ENCODE peak calls at places on chromosomes 2 and 18, in ten cellular contexts. L is breast epithelium, N is lower leg skin, M is transverse colon, E is H1, G is upper lobe of left lung, R is H54, Y is GM12891, U is HepG2, D is body of pancreas. O is an unnamed sample.

GRCh38 chr2:135820003-135820618 is 16.9 kb downstream of the LCT start:
- DNase-seq in N (no peak), E (no peak), L (no peak), M (no peak), Y (peak; percentile 45), D (no peak), R (peak; percentile 21), U (no peak), G (no peak), O (no peak)

GRCh38 chr18:69455120-69455519 is 54.4 kb downstream of the DOK6 start:
- DNase-seq in E (no peak), G (no peak), Y (no peak), L (no peak), N (no peak), M (no peak), D (no peak), R (no peak), U (no peak), O (no peak)

GRCh38 chr2:12658287-12658945 is 58.3 kb upstream of the TRIB2 start:
- DNase-seq in L (no peak), E (no peak), G (no peak), N (no peak), D (no peak), M (no peak), R (no peak), Y (no peak), U (no peak), O (no peak)

GRCh38 chr2:41736105-41736567 is 311.7 kb upstream of the PKDCC start:
- DNase-seq in L (no peak), G (no peak), D (no peak), N (no peak), M (no peak), E (no peak), Y (no peak), R (no peak), U (no peak), O (no peak)

GRCh38 chr2:98734823-98735260 is 3.9 kb upstream of the MGAT4A start:
- DNase-seq in L (no peak), D (no peak), Y (no peak), E (no peak), G (no peak), U (peak; percentile 95), M (no peak), R (no peak), N (no peak), O (peak; percentile 82)

GRCh38 chr2:147925886-147926285 is 81.1 kb downstream of the ACVR2A start:
- DNase-seq in E (no peak), L (no peak), N (no peak), U (no peak), R (no peak), Y (no peak), G (no peak), D (peak; percentile 20), M (no peak), O (no peak)

GRCh38 chr18:76844742-76845477 is 22.6 kb downstream of the ZNF236 start:
- DNase-seq in R (no peak), L (no peak), Y (no peak), D (no peak), U (peak; percentile 48), M (no peak), E (no peak), N (no peak), G (no peak), O (no peak)

GRCh38 chr18:78503129-78503528 is 476.5 kb upstream of the SALL3 start:
- DNase-seq in D (no peak), U (no peak), R (no peak), G (no peak), E (no peak), N (no peak), L (no peak), Y (no peak), M (no peak), O (no peak)

GRCh38 chr18:9922592-9923308 is 8.9 kb downstream of the VAPA start:
- DNase-seq in D (no peak), R (no peak), G (no peak), N (no peak), M (no peak), E (no peak), U (no peak), L (no peak), Y (no peak), O (no peak)
- TF ChIP-seq POLR2A in D (no peak), R (no peak), G (no peak), N (no peak), M (no peak), E (no peak), U (no peak), L (no peak), Y (no peak), O (no peak)

GRCh38 chr18:75209129-75209951 is at the start of gene PTGR3:
- DNase-seq in M (peak; percentile 87), R (peak; percentile 44), L (peak; percentile 86), D (peak; percentile 91), E (peak; percentile 76), U (peak; percentile 86), G (peak; percentile 95), N (peak; percentile 84), Y (peak; percentile 65), O (peak; percentile 86)

GRCh38 chr18:75209952-75210261 is 690 bp upstream of the TSHZ1 start:
- DNase-seq in L (no peak), R (no peak), Y (no peak), G (no peak), D (no peak), N (no peak), U (no peak), M (no peak), E (no peak), O (peak; percentile 76)

GRCh38 chr18:75208055-75208835 is 694 bp downstream of the PTGR3 start:
- DNase-seq in U (peak; percentile 18), Y (no peak), D (peak; percentile 61), M (peak; percentile 64), N (peak; percentile 53), E (peak; percentile 62), L (no peak), R (no peak), G (peak; percentile 92), O (peak; percentile 82)

GRCh38 chr18:75207298-75208054 is 1.5 kb downstream of the PTGR3 start:
- DNase-seq in E (no peak), G (no peak), D (no peak), R (no peak), L (no peak), U (peak; percentile 44), N (no peak), M (peak; percentile 47), Y (no peak), O (no peak)

DNA sequence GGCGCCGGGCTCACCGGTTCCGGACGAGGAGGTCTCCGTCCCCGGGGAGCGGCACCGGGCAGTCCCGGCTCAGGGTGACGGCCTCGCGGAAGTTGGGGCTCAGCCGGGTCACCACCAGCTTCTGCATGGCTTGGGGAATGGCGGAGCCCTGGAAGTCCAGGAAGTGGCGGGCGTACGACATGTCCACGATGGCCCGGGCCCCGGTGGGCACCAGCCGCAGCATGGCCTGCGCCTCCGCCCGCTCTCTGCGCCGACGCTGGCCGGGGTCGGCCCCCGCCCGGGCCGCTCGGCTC is 157 bp downstream of the PTGR3 start:
- DNase-seq in L (no peak), U (no peak), E (peak; percentile 64), M (no peak), R (no peak), G (peak; percentile 92), Y (no peak), N (no peak), D (peak; percentile 40), O (no peak)
- TF ChIP-seq POLR2A in L (no peak), U (no peak), E (no peak), M (peak; percentile 21), R (no peak), G (peak; percentile 50), Y (peak; percentile 50), N (no peak), D (peak; percentile 51), O (no peak)

GRCh38 chr2:69893684-69894481 is at the start of gene SNRNP27:
- DNase-seq in D (peak; percentile 81), Y (peak; percentile 61), E (peak; percentile 85), U (peak; percentile 80), G (peak; percentile 30), M (peak; percentile 84), N (peak; percentile 69), R (peak; percentile 56), L (peak; percentile 83), O (peak; percentile 91)
- TF ChIP-seq POLR2A in D (no peak), Y (peak; percentile 66), E (peak; percentile 73), U (peak; percentile 77), G (peak; percentile 57), M (peak; percentile 57), N (peak; percentile 13), R (peak; percentile 40), L (peak; percentile 41), O (peak; percentile 79)

GRCh38 chr2:65300772-65301711 is 73.4 kb downstream of the ACTR2 start:
- DNase-seq in M (peak; percentile 24), D (peak; percentile 37), G (peak; percentile 67), Y (peak; percentile 74), N (no peak), U (peak; percentile 96), L (no peak), R (peak; percentile 69), E (no peak), O (no peak)
- TF ChIP-seq POLR2A in M (no peak), D (no peak), G (peak; percentile 8), Y (no peak), N (no peak), U (no peak), L (no peak), R (no peak), E (no peak), O (no peak)

DNA sequence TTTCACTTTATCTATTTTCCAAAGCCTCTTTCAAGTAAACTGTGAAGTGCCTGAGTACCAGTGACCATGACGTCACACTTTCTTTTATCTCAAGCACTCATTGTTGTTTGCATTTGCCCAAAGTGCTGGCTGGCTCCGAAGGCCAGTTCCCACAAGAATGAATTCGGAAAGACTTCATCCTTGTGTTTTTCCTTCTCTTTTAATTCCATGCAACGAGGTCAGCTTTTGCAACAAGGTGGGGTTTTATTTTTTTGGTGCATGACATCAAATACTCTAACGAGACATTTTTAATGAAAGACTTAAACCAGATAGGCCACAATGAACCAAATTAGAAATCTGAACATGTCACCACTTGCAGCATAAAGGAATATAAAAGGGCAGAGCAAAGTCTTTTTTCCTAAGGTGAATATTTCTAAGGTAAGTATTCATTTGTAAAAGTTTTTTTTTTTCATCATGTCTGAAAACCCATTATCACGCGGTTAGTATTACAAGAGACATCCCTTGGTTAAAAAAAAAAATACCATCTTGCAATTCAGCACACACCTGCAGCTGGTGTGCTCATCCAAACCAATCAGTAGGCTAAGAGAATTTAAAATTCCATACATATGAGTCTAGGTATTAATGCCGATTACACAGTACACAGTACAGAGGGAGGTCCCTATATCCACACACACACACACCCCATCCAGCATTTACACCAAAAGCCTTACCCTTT is 2.4 kb downstream of the ARL4C start:
- DNase-seq in Y (no peak), U (no peak), E (no peak), M (no peak), G (no peak), D (peak; percentile 38), R (peak; percentile 53), N (no peak), L (no peak), O (no peak)
- TF ChIP-seq POLR2A in Y (no peak), U (no peak), E (no peak), M (peak; percentile 2), G (peak; percentile 30), D (no peak), R (no peak), N (no peak), L (no peak), O (no peak)

O was measured in erythroblast.